ENCODE peak calls at places on chromosome 10, in nine cellular contexts. Z, L, B, H, U, X, P, S and G are unnamed samples.

GRCh38 chr10:113657544-113657943 is 6.3 kb downstream of the NRAP start:
- DNase-seq in Z (no peak), L (no peak), B (no peak), H (no peak), U (no peak), X (no peak), P (no peak), S (no peak), G (no peak)

GRCh38 chr10:128695326-128695725 is 569.1 kb upstream of the MKI67 start:
- DNase-seq in Z (no peak), L (no peak), B (no peak), H (no peak), U (no peak), X (no peak), P (no peak), S (no peak), G (no peak)

GRCh38 chr10:72315611-72316385 is 38.9 kb downstream of the DNAJB12 start:
- DNase-seq in Z (peak), L (no peak), B (peak), H (no peak), U (no peak), X (no peak), P (peak), S (peak), G (peak)

GRCh38 chr10:128522551-128523289 is 396.5 kb upstream of the MKI67 start:
- DNase-seq in Z (no peak), L (no peak), B (no peak), H (no peak), U (no peak), X (no peak), P (no peak), S (no peak), G (no peak)

GRCh38 chr10:4947635-4948596 is 15.3 kb upstream of the AKR1C1 start:
- DNase-seq in Z (peak), L (no peak), B (peak), H (no peak), U (no peak), X (no peak), P (peak), S (peak), G (peak)

GRCh38 chr10:90028312-90028711 is 326.9 kb downstream of the KIF20B start:
- DNase-seq in Z (no peak), L (no peak), B (no peak), H (no peak), U (no peak), X (no peak), P (no peak), S (no peak), G (no peak)

GRCh38 chr10:72024596-72024995 is 60.4 kb downstream of the CHST3 start:
- DNase-seq in Z (no peak), L (no peak), B (no peak), H (no peak), U (no peak), X (no peak), P (no peak), S (peak), G (no peak)

GRCh38 chr10:60480865-60481563 is 91.3 kb upstream of the ANK3 start:
- DNase-seq in Z (peak), L (no peak), B (peak), H (no peak), U (peak), X (no peak), P (peak), S (peak), G (peak)

GRCh38 chr10:53839437-53840039 is 961.5 kb downstream of the PCDH15 start:
- DNase-seq in Z (peak), L (no peak), B (peak), H (peak), U (no peak), X (no peak), P (no peak), S (peak), G (no peak)

GRCh38 chr10:18005781-18006456 is 54.2 kb downstream of the SLC39A12 start:
- DNase-seq in Z (peak), L (no peak), B (peak), H (no peak), U (no peak), X (no peak), P (no peak), S (peak), G (no peak)

GRCh38 chr10:84204122-84204521 is 9.8 kb downstream of the CDHR1 start:
- DNase-seq in Z (no peak), L (no peak), B (no peak), H (no peak), U (no peak), X (no peak), P (no peak), S (no peak), G (no peak)

GRCh38 chr10:14200645-14201534 is 129.8 kb downstream of the FRMD4A start:
- DNase-seq in Z (peak), L (no peak), B (no peak), H (no peak), U (no peak), X (no peak), P (no peak), S (no peak), G (no peak)

GRCh38 chr10:111231779-111232178 is 154.9 kb downstream of the ADRA2A start:
- DNase-seq in Z (no peak), L (no peak), B (no peak), H (no peak), U (no peak), X (no peak), P (no peak), S (no peak), G (no peak)

GRCh38 chr10:8298871-8299570 is 244.5 kb downstream of the GATA3 start:
- DNase-seq in Z (no peak), L (no peak), B (no peak), H (no peak), U (no peak), X (no peak), P (no peak), S (no peak), G (no peak)

GRCh38 chr10:75532253-75532924 is 101.0 kb downstream of the LRMDA start:
- DNase-seq in Z (peak), L (no peak), B (peak), H (no peak), U (no peak), X (no peak), P (no peak), S (peak), G (no peak)

GRCh38 chr10:97399843-97400545 is 1.1 kb downstream of the RRP12 start:
- DNase-seq in Z (peak), L (no peak), B (peak), H (no peak), U (no peak), X (peak), P (peak), S (peak), G (peak)

GRCh38 chr10:131662851-131663250 is 238.0 kb upstream of the PPP2R2D start:
- DNase-seq in Z (no peak), L (no peak), B (no peak), H (no peak), U (no peak), X (no peak), P (no peak), S (no peak), G (no peak)